ENCODE peak calls at places on chromosomes 6 and 20, in eight cellular contexts. I, H, R, L, Y, M, D and A are unnamed samples.

GRCh38 chr6:88780714-88781389 is 182.6 kb downstream of the RNGTT start:
- DNase-seq in L (peak), D (no peak), R (no peak), M (peak), H (peak), I (peak), Y (peak), A (peak)

GRCh38 chr20:58033026-58033536 is 195.4 kb downstream of the ANKRD60 start:
- DNase-seq in I (no peak), M (no peak), H (no peak), R (no peak), L (no peak), D (no peak), Y (no peak), A (no peak)

GRCh38 chr20:49432562-49432961 is 49.9 kb downstream of the KCNB1 start:
- DNase-seq in M (no peak), I (no peak), D (no peak), L (no peak), H (no peak), Y (no peak), R (no peak), A (no peak)

GRCh38 chr6:42661540-42662153 is 60.8 kb downstream of the PRPH2 start:
- DNase-seq in M (peak), D (peak), Y (peak), R (no peak), I (peak), L (peak), H (peak), A (peak)

GRCh38 chr6:36373368-36374009 is 14.0 kb downstream of the ETV7 start:
- DNase-seq in L (no peak), D (no peak), H (no peak), R (no peak), Y (peak), I (no peak), M (no peak), A (peak)

GRCh38 chr6:105799051-105799450 is 287.1 kb upstream of the PRDM1 start:
- DNase-seq in I (no peak), H (no peak), R (no peak), M (no peak), Y (no peak), L (no peak), D (no peak), A (no peak)

GRCh38 chr20:37384683-37385174 is 38.8 kb downstream of the SRC start:
- DNase-seq in H (peak), I (peak), Y (peak), M (peak), D (peak), L (no peak), R (no peak), A (no peak)

GRCh38 chr6:111119550-111120329 is 32.4 kb downstream of the SLC16A10 start:
- DNase-seq in D (no peak), R (no peak), L (peak), M (no peak), H (no peak), I (no peak), Y (no peak), A (no peak)

GRCh38 chr20:40304119-40304518 is 384.9 kb downstream of the MAFB start:
- DNase-seq in D (no peak), H (no peak), L (no peak), M (no peak), Y (no peak), I (no peak), R (no peak), A (no peak)

GRCh38 chr6:148349466-148349865 is 6.8 kb downstream of the SASH1 start:
- DNase-seq in I (no peak), D (no peak), H (no peak), L (no peak), M (no peak), Y (no peak), R (no peak), A (no peak)

GRCh38 chr6:139713416-139713815 is 339.0 kb upstream of the CITED2 start:
- DNase-seq in R (no peak), Y (no peak), I (no peak), L (no peak), M (no peak), D (no peak), H (no peak), A (no peak)

GRCh38 chr20:48667889-48668413 is 159.8 kb downstream of the PREX1 start:
- DNase-seq in I (no peak), Y (no peak), M (no peak), R (no peak), H (no peak), D (no peak), L (no peak), A (no peak)

GRCh38 chr6:41917528-41917927 is 3.4 kb downstream of the MED20 start:
- DNase-seq in D (no peak), R (peak), I (no peak), L (peak), Y (no peak), M (no peak), H (no peak), A (peak)

GRCh38 chr20:39986231-39986904 is 702.7 kb downstream of the MAFB start:
- DNase-seq in D (no peak), R (no peak), M (no peak), I (peak), Y (peak), L (peak), H (no peak), A (peak)

GRCh38 chr20:22180244-22180643 is 404.1 kb downstream of the FOXA2 start:
- DNase-seq in D (no peak), H (no peak), R (no peak), L (no peak), Y (no peak), M (peak), I (peak), A (no peak)

GRCh38 chr20:45117581-45117980 is 2.6 kb upstream of the WFDC5 start:
- DNase-seq in M (no peak), H (no peak), D (no peak), I (no peak), L (no peak), Y (no peak), R (no peak), A (no peak)

GRCh38 chr6:162576009-162576408 is 151.6 kb downstream of the PRKN start:
- DNase-seq in H (no peak), M (no peak), I (no peak), Y (no peak), R (no peak), D (no peak), L (no peak), A (no peak)